ENCODE peak calls at places on chromosome 18, in eight cellular contexts. K, A, L, P, S, T, Z and E are unnamed samples.
A peak's percentile ranks its signal among the peaks of the same experiment; 100 is the strongest.

GRCh38 chr18:21272016-21272582 is 30.1 kb downstream of the GREB1L start:
- DNase-seq in K (no peak), A (no peak), L (no peak), P (no peak), S (no peak), T (no peak), Z (no peak), E (no peak)

GRCh38 chr18:78754311-78755043 is 225.1 kb upstream of the SALL3 start:
- DNase-seq in K (no peak), A (no peak), L (no peak), P (no peak), S (no peak), T (no peak), Z (no peak), E (no peak)

GRCh38 chr18:59959079-59959478 is 59.3 kb downstream of the PMAIP1 start:
- DNase-seq in K (no peak), A (no peak), L (no peak), P (peak; percentile 54), S (no peak), T (no peak), Z (no peak), E (no peak)

GRCh38 chr18:59699061-59699460 is 1.8 kb upstream of the CCBE1 start:
- DNase-seq in K (no peak), A (no peak), L (no peak), P (no peak), S (no peak), T (no peak), Z (no peak), E (no peak)

GRCh38 chr18:44681039-44681595 is 429 bp downstream of the SETBP1 start:
- DNase-seq in K (no peak), A (no peak), L (no peak), P (no peak), S (no peak), T (no peak), Z (peak; percentile 30), E (peak; percentile 2)

GRCh38 chr18:43571078-43571689 is 293.9 kb upstream of the SYT4 start:
- DNase-seq in K (no peak), A (peak; percentile 65), L (peak; percentile 11), P (peak; percentile 29), S (no peak), T (no peak), Z (peak; percentile 33), E (peak; percentile 54)

GRCh38 chr18:30135938-30136337 is 906.6 kb downstream of the DSC3 start:
- DNase-seq in K (no peak), A (no peak), L (no peak), P (peak; percentile 22), S (no peak), T (no peak), Z (no peak), E (no peak)

GRCh38 chr18:31857516-31858106 is 85.3 kb downstream of the TRAPPC8 start:
- DNase-seq in K (no peak), A (no peak), L (no peak), P (no peak), S (no peak), T (no peak), Z (no peak), E (no peak)

GRCh38 chr18:61893971-61894750 is 1.4 kb upstream of the RNF152 start:
- DNase-seq in K (peak; percentile 87), A (peak; percentile 90), L (no peak), P (peak; percentile 59), S (peak; percentile 67), T (no peak), Z (peak; percentile 87), E (peak; percentile 72)

GRCh38 chr18:53796042-53796729 is 428.3 kb downstream of the MBD2 start:
- DNase-seq in K (no peak), A (no peak), L (peak; percentile 18), P (peak; percentile 89), S (no peak), T (no peak), Z (no peak), E (no peak)

GRCh38 chr18:50410894-50411293 is 36.0 kb downstream of the SKA1 start:
- DNase-seq in K (no peak), A (no peak), L (no peak), P (peak; percentile 54), S (no peak), T (no peak), Z (no peak), E (no peak)

GRCh38 chr18:46398625-46399024 is 258.4 kb downstream of the LOXHD1 start:
- DNase-seq in K (no peak), A (no peak), L (no peak), P (no peak), S (no peak), T (no peak), Z (no peak), E (no peak)

GRCh38 chr18:14747513-14748474 is at the start of gene ANKRD30B:
- DNase-seq in K (no peak), A (no peak), L (no peak), P (no peak), S (no peak), T (no peak), Z (no peak), E (no peak)

GRCh38 chr18:49839012-49839411 is 25.7 kb upstream of the ACAA2 start:
- DNase-seq in K (no peak), A (no peak), L (no peak), P (peak; percentile 98), S (no peak), T (peak; percentile 72), Z (no peak), E (no peak)

GRCh38 chr18:45997689-45998088 is 30.6 kb upstream of the EPG5 start:
- DNase-seq in K (no peak), A (no peak), L (no peak), P (no peak), S (peak; percentile 5), T (no peak), Z (no peak), E (no peak)

GRCh38 chr18:76715012-76715608 is 107.2 kb upstream of the ZNF236 start:
- DNase-seq in K (no peak), A (no peak), L (no peak), P (no peak), S (no peak), T (no peak), Z (peak; percentile 54), E (no peak)

GRCh38 chr18:31278609-31279071 is 39.3 kb upstream of the DSG1 start:
- DNase-seq in K (no peak), A (no peak), L (no peak), P (no peak), S (no peak), T (no peak), Z (no peak), E (no peak)

GRCh38 chr18:23573948-23574431 is 12.3 kb downstream of the NPC1 start:
- DNase-seq in K (no peak), A (no peak), L (no peak), P (peak; percentile 64), S (peak; percentile 11), T (peak; percentile 76), Z (peak; percentile 27), E (no peak)

GRCh38 chr18:79756143-79756500 is 41.6 kb upstream of the KCNG2 start:
- DNase-seq in K (no peak), A (no peak), L (no peak), P (no peak), S (no peak), T (no peak), Z (no peak), E (no peak)

GRCh38 chr18:51278045-51278649 is 80.7 kb upstream of the MEX3C start:
- DNase-seq in K (no peak), A (peak; percentile 74), L (no peak), P (peak; percentile 42), S (no peak), T (peak; percentile 35), Z (no peak), E (peak; percentile 74)

DNA sequence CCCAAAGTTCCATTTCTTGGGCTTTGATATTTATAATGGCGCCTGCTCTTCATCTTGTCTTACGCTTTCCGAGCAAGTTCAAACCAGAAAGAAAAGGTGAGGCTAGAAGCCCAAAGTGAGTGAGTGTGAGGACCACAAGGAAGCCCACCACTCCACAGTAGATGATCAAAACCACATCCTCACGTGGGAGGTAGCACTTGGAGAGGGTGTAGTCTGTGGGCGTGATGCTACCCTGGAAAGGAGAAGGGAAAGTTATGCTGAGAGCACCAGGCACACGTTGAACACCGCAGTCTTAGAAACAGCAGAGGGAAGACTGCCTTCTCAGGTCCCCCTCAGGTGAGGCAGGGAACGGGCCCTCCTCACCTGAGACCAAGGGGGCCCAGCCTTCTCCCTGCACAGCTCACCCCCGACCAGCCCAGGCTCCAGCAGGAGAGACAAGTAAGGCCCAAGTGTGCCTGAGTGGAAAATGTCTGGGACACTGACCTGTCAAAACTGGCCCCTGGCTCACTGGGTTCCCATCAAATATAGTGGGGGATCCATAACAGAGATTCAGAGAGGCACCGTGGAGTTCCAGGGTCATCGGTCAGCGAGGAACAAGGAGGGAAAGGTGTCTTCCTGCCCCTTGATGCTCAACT is 23.6 kb downstream of the MPPE1 start:
- DNase-seq in K (no peak), A (no peak), L (no peak), P (no peak), S (no peak), T (no peak), Z (no peak), E (no peak)
- H3K27ac ChIP-seq in K (no peak overlapping the region), A (no peak overlapping the region), L (no peak overlapping the region), P (no peak overlapping the region), S (no peak overlapping the region), T (no peak overlapping the region), Z (no peak overlapping the region), E (no peak overlapping the region)

GRCh38 chr18:48074929-48075706 is 144.7 kb upstream of the SMAD2 start:
- DNase-seq in K (no peak), A (no peak), L (no peak), P (no peak), S (no peak), T (no peak), Z (no peak), E (no peak)

GRCh38 chr18:48075707-48076093 is 145.2 kb upstream of the SMAD2 start:
- DNase-seq in K (no peak), A (no peak), L (no peak), P (no peak), S (no peak), T (no peak), Z (no peak), E (no peak)

GRCh38 chr18:48078448-48078847 is 148.0 kb upstream of the SMAD2 start:
- DNase-seq in K (no peak), A (no peak), L (no peak), P (no peak), S (no peak), T (no peak), Z (no peak), E (no peak)

GRCh38 chr18:48076461-48076860 is 146.0 kb upstream of the SMAD2 start:
- DNase-seq in K (no peak), A (no peak), L (no peak), P (no peak), S (no peak), T (no peak), Z (no peak), E (no peak)

GRCh38 chr18:48077291-48077690 is 146.8 kb upstream of the SMAD2 start:
- DNase-seq in K (no peak), A (no peak), L (no peak), P (no peak), S (no peak), T (no peak), Z (no peak), E (no peak)
- H3K27ac ChIP-seq in K (no peak overlapping the region), A (no peak overlapping the region), L (no peak overlapping the region), P (peak overlapping the region; percentile 28), S (no peak overlapping the region), T (no peak overlapping the region), Z (no peak overlapping the region), E (no peak overlapping the region)

GRCh38 chr18:63322246-63322645 is 2.7 kb upstream of the BCL2 start:
- DNase-seq in K (no peak), A (no peak), L (no peak), P (no peak), S (no peak), T (no peak), Z (no peak), E (no peak)
- H3K27ac ChIP-seq in K (peak overlapping the region; percentile 41), A (no peak overlapping the region), L (no peak overlapping the region), P (no peak overlapping the region), S (no peak overlapping the region), T (no peak overlapping the region), Z (peak overlapping the region; percentile 98), E (no peak overlapping the region)

GRCh38 chr18:13510594-13510993 is 215.8 kb downstream of the FAM210A start:
- DNase-seq in K (no peak), A (no peak), L (no peak), P (no peak), S (no peak), T (no peak), Z (no peak), E (no peak)
- H3K27ac ChIP-seq in K (no peak overlapping the region), A (no peak overlapping the region), L (no peak overlapping the region), P (no peak overlapping the region), S (no peak overlapping the region), T (no peak overlapping the region), Z (no peak overlapping the region), E (no peak overlapping the region)